ENCODE peak calls at places on chromosomes 1 and 21, in nine cellular contexts. O is mesenchymal stem cell; F is left ventricle myocardium inferior; H is LoVo; T is AG04449; J is stimulated activated CD4-positive, alpha-beta T cell treated with anti-CD3 and anti-CD28 coated beads, TNF-alpha, amount 100 ng/mL, for 1 hour; Q is HEK293T; K is effector memory CD4-positive, alpha-beta T cell; S is activated CD4-positive, alpha-beta T cell treated with anti-CD3 and anti-CD28 coated beads, Interleukin-2, amount 50 U/mL, for 24 hours. Y is an unnamed sample.

GRCh38 chr1:101357444-101357986 is 120.7 kb downstream of the S1PR1 start:
- DNase-seq in Q (peak; percentile 87), O (peak; percentile 86), K (peak; percentile 57), J (peak; percentile 53), H (peak; percentile 71), F (no peak), T (no peak), S (peak; percentile 75), Y (peak; percentile 76)

GRCh38 chr1:73194965-73195364 is 912.6 kb upstream of the NEGR1 start:
- DNase-seq in S (no peak), Q (no peak), J (no peak), O (no peak), H (no peak), K (no peak), F (no peak), T (no peak), Y (no peak)

GRCh38 chr1:2928733-2929325 is 92.4 kb upstream of the ACTRT2 start:
- DNase-seq in S (no peak), F (no peak), H (no peak), Q (no peak), O (no peak), J (no peak), K (no peak), T (no peak), Y (no peak)

GRCh38 chr21:45736705-45737484 is 93.4 kb downstream of the PCBP3 start:
- DNase-seq in K (no peak), O (no peak), J (no peak), H (no peak), F (no peak), Q (no peak), T (no peak), S (no peak), Y (no peak)

GRCh38 chr1:89962024-89962741 is 32.7 kb upstream of the ZNF326 start:
- DNase-seq in Q (no peak), H (no peak), F (no peak), K (no peak), O (peak; percentile 94), S (no peak), J (no peak), T (no peak), Y (no peak)

GRCh38 chr1:172719694-172720138 is 60.8 kb downstream of the FASLG start:
- DNase-seq in F (no peak), S (no peak), H (peak; percentile 29), J (no peak), Q (peak; percentile 59), T (no peak), O (peak; percentile 67), K (no peak), Y (no peak)

GRCh38 chr1:108643492-108644333 is 17.2 kb downstream of the HENMT1 start:
- DNase-seq in S (peak; percentile 32), Q (peak; percentile 57), T (peak; percentile 37), J (no peak), O (peak; percentile 71), F (no peak), K (peak; percentile 32), H (peak; percentile 58), Y (no peak)

GRCh38 chr1:61839702-61840101 is 97.4 kb downstream of the PATJ start:
- DNase-seq in O (peak; percentile 51), F (no peak), H (no peak), S (no peak), K (no peak), Q (no peak), J (no peak), T (peak; percentile 49), Y (no peak)

GRCh38 chr21:32734214-32734613 is 6.4 kb upstream of the SYNJ1 start:
- DNase-seq in J (no peak), H (no peak), Q (no peak), S (no peak), T (no peak), F (no peak), K (no peak), O (no peak), Y (no peak)

GRCh38 chr1:205976708-205977107 is 26.5 kb downstream of the RAB7B start:
- DNase-seq in F (peak; percentile 77), H (no peak), K (no peak), Q (no peak), J (no peak), S (no peak), O (peak; percentile 64), T (no peak), Y (no peak)

GRCh38 chr1:160747717-160748116 is 8.7 kb downstream of the SLAMF7 start:
- DNase-seq in Q (no peak), K (no peak), O (no peak), T (no peak), F (no peak), H (no peak), J (no peak), S (no peak), Y (no peak)

GRCh38 chr1:109712321-109712864 is 342 bp downstream of the GSTM5 start:
- DNase-seq in O (no peak), F (no peak), Q (peak; percentile 3), K (no peak), H (no peak), J (no peak), T (no peak), S (no peak), Y (no peak)

GRCh38 chr1:245873883-245874671 is 633.0 kb downstream of the SMYD3 start:
- DNase-seq in J (no peak), K (no peak), O (peak; percentile 54), S (no peak), T (no peak), F (no peak), Q (no peak), H (no peak), Y (no peak)

GRCh38 chr1:145545055-145545454 is 62.7 kb upstream of the GPR89A start:
- DNase-seq in S (no peak), T (no peak), Q (no peak), J (no peak), H (no peak), K (no peak), F (no peak), O (no peak), Y (no peak)

GRCh38 chr1:60866251-60866650 is 216.1 kb upstream of the NFIA start:
- DNase-seq in J (no peak), H (no peak), S (no peak), T (no peak), K (no peak), Q (no peak), F (no peak), O (no peak), Y (no peak)

GRCh38 chr1:26006710-26007109 is 8.8 kb upstream of the PAFAH2 start:
- DNase-seq in K (no peak), S (no peak), H (no peak), J (no peak), O (no peak), F (no peak), Q (no peak), T (no peak), Y (no peak)

GRCh38 chr1:181021811-181022434 is 747 bp downstream of the STX6 start:
- DNase-seq in S (peak; percentile 55), J (peak; percentile 24), O (peak; percentile 73), K (peak; percentile 42), F (peak; percentile 62), Q (peak; percentile 60), H (peak; percentile 28), T (no peak), Y (peak; percentile 66)

GRCh38 chr1:108584320-108584968 is 24.5 kb downstream of the EEIG2 start:
- DNase-seq in T (no peak), Q (no peak), J (no peak), O (no peak), K (no peak), H (peak; percentile 58), F (no peak), S (no peak), Y (no peak)

GRCh38 chr1:64484651-64485050 is 14.7 kb downstream of the CACHD1 start:
- DNase-seq in T (no peak), O (peak; percentile 22), S (no peak), Q (no peak), H (no peak), F (no peak), K (no peak), J (no peak), Y (no peak)

GRCh38 chr1:182235952-182236650 is 155.5 kb downstream of the GLUL start:
- DNase-seq in J (no peak), S (no peak), O (no peak), K (no peak), F (peak; percentile 26), T (no peak), Q (no peak), H (no peak), Y (no peak)

GRCh38 chr1:112520166-112520565 is 11.4 kb downstream of the WNT2B start:
- DNase-seq in J (no peak), S (no peak), F (no peak), Q (no peak), K (no peak), O (no peak), T (no peak), H (no peak), Y (no peak)

GRCh38 chr21:17512245-17513213 is at the start of gene CXADR:
- DNase-seq in O (peak; percentile 33), J (peak; percentile 64), F (peak; percentile 74), H (peak; percentile 94), S (peak; percentile 68), T (no peak), Q (peak; percentile 96), K (peak; percentile 70), Y (peak; percentile 74)

GRCh38 chr1:24912359-24913273 is 17.5 kb downstream of the RUNX3 start:
- DNase-seq in F (no peak), K (no peak), Q (no peak), H (no peak), O (peak; percentile 55), T (no peak), J (no peak), S (no peak), Y (no peak)

GRCh38 chr1:28392027-28392652 is 22.6 kb downstream of the PHACTR4 start:
- DNase-seq in O (peak; percentile 92), S (no peak), J (no peak), H (no peak), F (no peak), Q (no peak), T (peak; percentile 81), K (no peak), Y (no peak)

GRCh38 chr1:7389201-7389785 is 381.8 kb upstream of the VAMP3 start:
- DNase-seq in T (no peak), F (peak; percentile 14), O (peak; percentile 30), Q (no peak), H (no peak), S (no peak), J (no peak), K (no peak), Y (no peak)